ENCODE peak calls at places on chromosomes 4 and X, in seven cellular contexts. One of them, this sample, is unnamed.

GRCh38 chrX:12309733-12310054 is 171.4 kb downstream of the FRMPD4 start:
- DNase-seq in astrocyte: no peak
- DNase-seq in tibial artery: no peak
- DNase-seq in suprapubic skin: no peak
- DNase-seq in fibroblast of mammary gland: no peak
- DNase-seq in epithelial cell of proximal tubule: no peak
- DNase-seq in ascending aorta: no peak
- DNase-seq in this sample: no peak

GRCh38 chr4:10738826-10739489 is 54.4 kb upstream of the CLNK start:
- DNase-seq in ascending aorta: no peak
- DNase-seq in tibial artery: no peak
- DNase-seq in fibroblast of mammary gland: no peak
- DNase-seq in epithelial cell of proximal tubule: no peak
- DNase-seq in astrocyte: peak; percentile 37
- DNase-seq in suprapubic skin: no peak
- DNase-seq in this sample: no peak

GRCh38 chrX:150779367-150779766 is 86.2 kb downstream of the MTMR1 start:
- DNase-seq in suprapubic skin: no peak
- DNase-seq in fibroblast of mammary gland: no peak
- DNase-seq in epithelial cell of proximal tubule: no peak
- DNase-seq in tibial artery: no peak
- DNase-seq in ascending aorta: no peak
- DNase-seq in astrocyte: no peak
- DNase-seq in this sample: no peak

GRCh38 chr4:76896731-76897521 is 1.0 kb downstream of the SOWAHB start:
- DNase-seq in ascending aorta: peak; percentile 65
- DNase-seq in fibroblast of mammary gland: no peak
- DNase-seq in tibial artery: no peak
- DNase-seq in suprapubic skin: no peak
- DNase-seq in astrocyte: peak; percentile 18
- DNase-seq in epithelial cell of proximal tubule: no peak
- DNase-seq in this sample: no peak

GRCh38 chrX:46268429-46268828 is 276.8 kb downstream of the ZNF674 start:
- DNase-seq in fibroblast of mammary gland: peak; percentile 56
- DNase-seq in astrocyte: peak; percentile 69
- DNase-seq in tibial artery: no peak
- DNase-seq in suprapubic skin: no peak
- DNase-seq in ascending aorta: no peak
- DNase-seq in epithelial cell of proximal tubule: peak; percentile 56
- DNase-seq in this sample: peak; percentile 42

GRCh38 chr4:134343661-134344060 is 142.1 kb upstream of the PABPC4L start:
- DNase-seq in ascending aorta: no peak
- DNase-seq in epithelial cell of proximal tubule: peak; percentile 29
- DNase-seq in astrocyte: no peak
- DNase-seq in fibroblast of mammary gland: no peak
- DNase-seq in tibial artery: no peak
- DNase-seq in suprapubic skin: no peak
- DNase-seq in this sample: no peak

GRCh38 chr4:139576219-139576618 is 20.2 kb upstream of the SETD7 start:
- DNase-seq in tibial artery: no peak
- DNase-seq in astrocyte: peak; percentile 78
- DNase-seq in epithelial cell of proximal tubule: no peak
- DNase-seq in fibroblast of mammary gland: no peak
- DNase-seq in suprapubic skin: no peak
- DNase-seq in ascending aorta: no peak
- DNase-seq in this sample: no peak

GRCh38 chr4:182111586-182111985 is 131.6 kb upstream of the TENM3 start:
- DNase-seq in suprapubic skin: no peak
- DNase-seq in fibroblast of mammary gland: no peak
- DNase-seq in astrocyte: no peak
- DNase-seq in tibial artery: no peak
- DNase-seq in ascending aorta: no peak
- DNase-seq in epithelial cell of proximal tubule: peak; percentile 7
- DNase-seq in this sample: no peak

GRCh38 chrX:153057281-153057680 is 1.0 kb downstream of the PNMA3 start:
- DNase-seq in astrocyte: no peak
- DNase-seq in ascending aorta: no peak
- DNase-seq in tibial artery: no peak
- DNase-seq in suprapubic skin: no peak
- DNase-seq in fibroblast of mammary gland: no peak
- DNase-seq in epithelial cell of proximal tubule: no peak
- DNase-seq in this sample: no peak

GRCh38 chrX:68833448-68833805 is 4.6 kb downstream of the EFNB1 start:
- DNase-seq in tibial artery: no peak
- DNase-seq in fibroblast of mammary gland: no peak
- DNase-seq in epithelial cell of proximal tubule: no peak
- DNase-seq in astrocyte: no peak
- DNase-seq in ascending aorta: peak; percentile 39
- DNase-seq in suprapubic skin: peak; percentile 18
- DNase-seq in this sample: no peak

GRCh38 chr4:15653864-15654391 is 1.2 kb downstream of the FBXL5 start:
- DNase-seq in fibroblast of mammary gland: peak; percentile 57
- DNase-seq in ascending aorta: no peak
- DNase-seq in epithelial cell of proximal tubule: no peak
- DNase-seq in astrocyte: peak; percentile 71
- DNase-seq in tibial artery: no peak
- DNase-seq in suprapubic skin: no peak
- DNase-seq in this sample: peak; percentile 79

GRCh38 chr4:186144596-186145569 is 40.4 kb downstream of the FAM149A start:
- DNase-seq in ascending aorta: peak; percentile 85
- DNase-seq in fibroblast of mammary gland: peak; percentile 47
- DNase-seq in astrocyte: peak; percentile 62
- DNase-seq in suprapubic skin: peak; percentile 82
- DNase-seq in epithelial cell of proximal tubule: no peak
- DNase-seq in tibial artery: peak; percentile 63
- DNase-seq in this sample: peak; percentile 52

GRCh38 chr4:153113061-153113837 is 91.0 kb upstream of the TRIM2 start:
- DNase-seq in ascending aorta: no peak
- DNase-seq in astrocyte: peak; percentile 95
- DNase-seq in fibroblast of mammary gland: peak; percentile 50
- DNase-seq in epithelial cell of proximal tubule: peak; percentile 35
- DNase-seq in tibial artery: no peak
- DNase-seq in suprapubic skin: no peak
- DNase-seq in this sample: peak; percentile 61

GRCh38 chr4:81562093-81562492 is 90.4 kb upstream of the RASGEF1B start:
- DNase-seq in suprapubic skin: no peak
- DNase-seq in ascending aorta: no peak
- DNase-seq in tibial artery: no peak
- DNase-seq in fibroblast of mammary gland: no peak
- DNase-seq in astrocyte: no peak
- DNase-seq in epithelial cell of proximal tubule: no peak
- DNase-seq in this sample: no peak

GRCh38 chr4:18556402-18556801 is 534.8 kb upstream of the LCORL start:
- DNase-seq in epithelial cell of proximal tubule: no peak
- DNase-seq in astrocyte: no peak
- DNase-seq in tibial artery: no peak
- DNase-seq in suprapubic skin: no peak
- DNase-seq in fibroblast of mammary gland: no peak
- DNase-seq in ascending aorta: no peak
- DNase-seq in this sample: no peak

GRCh38 chr4:4394644-4395043 is 7.7 kb downstream of the NSG1 start:
- DNase-seq in tibial artery: no peak
- DNase-seq in fibroblast of mammary gland: peak; percentile 10
- DNase-seq in astrocyte: peak; percentile 54
- DNase-seq in ascending aorta: no peak
- DNase-seq in epithelial cell of proximal tubule: peak; percentile 41
- DNase-seq in suprapubic skin: no peak
- DNase-seq in this sample: peak; percentile 57

GRCh38 chrX:57453901-57454300 is 137.9 kb upstream of the ZXDB start:
- DNase-seq in fibroblast of mammary gland: peak; percentile 13
- DNase-seq in tibial artery: no peak
- DNase-seq in epithelial cell of proximal tubule: no peak
- DNase-seq in suprapubic skin: no peak
- DNase-seq in astrocyte: no peak
- DNase-seq in ascending aorta: no peak
- DNase-seq in this sample: peak; percentile 11

GRCh38 chrX:25012793-25013592 is 2.8 kb downstream of the ARX start:
- DNase-seq in ascending aorta: no peak
- DNase-seq in suprapubic skin: no peak
- DNase-seq in epithelial cell of proximal tubule: no peak
- DNase-seq in fibroblast of mammary gland: no peak
- DNase-seq in tibial artery: no peak
- DNase-seq in astrocyte: no peak
- DNase-seq in this sample: no peak

DNA sequence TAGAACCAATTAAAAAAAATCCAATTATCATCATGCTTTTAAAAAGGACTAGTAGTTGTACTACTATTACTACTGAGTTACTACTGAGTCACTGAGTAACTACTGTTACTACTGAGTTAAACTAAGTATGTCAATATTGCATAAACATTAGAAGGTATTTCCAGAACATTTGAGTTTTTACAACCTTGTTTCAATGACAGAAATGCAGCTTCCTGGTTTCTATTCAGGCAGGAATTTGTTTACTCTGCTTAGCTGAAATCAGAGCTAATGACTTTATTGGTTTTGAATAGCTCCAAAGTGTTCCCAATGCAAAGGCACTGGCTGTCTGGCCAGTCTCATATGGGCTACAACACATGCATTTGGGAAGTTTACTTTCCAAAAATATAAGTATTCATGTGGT is 12.1 kb downstream of the RPS6KA6 start:
- DNase-seq in suprapubic skin: no peak
- DNase-seq in ascending aorta: no peak
- DNase-seq in astrocyte: no peak
- DNase-seq in fibroblast of mammary gland: no peak
- DNase-seq in epithelial cell of proximal tubule: no peak
- DNase-seq in tibial artery: no peak
- DNase-seq in this sample: no peak
- H3K4me3 ChIP-seq in suprapubic skin: no peak overlapping the region
- H3K4me3 ChIP-seq in ascending aorta: no peak overlapping the region
- H3K4me3 ChIP-seq in astrocyte: no peak overlapping the region
- H3K4me3 ChIP-seq in fibroblast of mammary gland: no peak overlapping the region
- H3K4me3 ChIP-seq in epithelial cell of proximal tubule: no peak overlapping the region
- H3K4me3 ChIP-seq in tibial artery: no peak overlapping the region
- H3K4me3 ChIP-seq in this sample: no peak overlapping the region

DNA sequence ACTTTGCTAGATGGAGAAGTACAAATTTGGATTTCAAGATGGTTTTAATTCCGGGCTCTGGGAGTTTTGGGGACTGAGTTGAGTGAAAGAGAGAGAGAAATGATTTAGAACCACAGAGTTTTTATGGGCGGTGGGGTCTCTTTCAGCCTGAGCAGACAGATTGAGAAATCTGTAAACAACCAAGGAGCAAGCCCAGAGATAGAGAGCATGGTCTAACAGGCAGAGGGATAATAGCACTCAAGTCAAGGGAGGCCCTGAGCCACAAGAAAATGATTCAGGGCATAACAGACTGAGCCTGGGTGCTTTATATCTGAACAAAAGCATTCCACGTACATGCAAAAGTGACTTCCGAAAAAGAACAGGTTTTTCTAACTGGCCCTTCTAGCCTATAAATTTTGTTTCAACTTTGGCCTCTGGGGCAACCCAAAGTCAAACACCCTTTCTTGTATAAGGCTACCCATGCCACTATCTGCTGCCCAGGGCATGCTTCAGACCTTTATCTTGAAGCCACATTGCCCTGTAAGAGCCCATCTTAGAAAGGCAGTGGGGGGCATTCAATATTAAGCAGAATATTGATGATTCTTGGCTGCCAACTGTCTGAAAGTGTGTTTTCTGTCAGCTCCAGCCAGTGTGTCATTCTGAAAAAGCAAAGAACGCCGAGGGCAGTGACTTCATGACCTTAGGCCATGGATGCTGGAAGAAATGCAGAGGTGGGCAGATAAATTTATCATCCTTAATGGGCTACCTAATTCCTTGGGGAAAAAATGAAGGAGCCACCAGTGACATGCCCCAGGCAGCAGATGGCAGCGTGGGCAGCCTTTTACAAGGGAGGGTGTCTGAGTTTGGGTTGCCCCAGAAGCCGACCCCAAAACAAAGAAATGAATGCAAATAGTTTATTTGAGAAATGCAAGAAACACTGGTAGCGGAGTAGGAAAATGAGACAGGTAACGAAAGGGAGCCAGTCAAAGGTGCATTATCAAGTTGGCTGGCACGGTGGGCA is 637.6 kb downstream of the MID1IP1 start:
- DNase-seq in astrocyte: no peak
- DNase-seq in ascending aorta: no peak
- DNase-seq in epithelial cell of proximal tubule: no peak
- DNase-seq in tibial artery: no peak
- DNase-seq in fibroblast of mammary gland: no peak
- DNase-seq in suprapubic skin: no peak
- DNase-seq in this sample: no peak
- TF ChIP-seq CTCF in astrocyte: no peak
- TF ChIP-seq CTCF in ascending aorta: no peak
- TF ChIP-seq CTCF in epithelial cell of proximal tubule: peak; percentile 44
- TF ChIP-seq CTCF in tibial artery: no peak
- TF ChIP-seq CTCF in fibroblast of mammary gland: no peak
- TF ChIP-seq CTCF in suprapubic skin: no peak
- TF ChIP-seq CTCF in this sample: no peak

GRCh38 chr4:17517664-17518063 is 2.7 kb downstream of the CLRN2 start:
- DNase-seq in ascending aorta: no peak
- DNase-seq in fibroblast of mammary gland: no peak
- DNase-seq in suprapubic skin: no peak
- DNase-seq in epithelial cell of proximal tubule: no peak
- DNase-seq in tibial artery: no peak
- DNase-seq in astrocyte: no peak
- DNase-seq in this sample: no peak

GRCh38 chr4:17512973-17513665 is 1.2 kb upstream of the QDPR start:
- DNase-seq in tibial artery: no peak
- DNase-seq in ascending aorta: no peak
- DNase-seq in suprapubic skin: no peak
- DNase-seq in fibroblast of mammary gland: peak; percentile 30
- DNase-seq in epithelial cell of proximal tubule: no peak
- DNase-seq in astrocyte: no peak
- DNase-seq in this sample: no peak

GRCh38 chr4:17515724-17516407 is 901 bp downstream of the CLRN2 start:
- DNase-seq in astrocyte: no peak
- DNase-seq in fibroblast of mammary gland: no peak
- DNase-seq in tibial artery: no peak
- DNase-seq in suprapubic skin: no peak
- DNase-seq in epithelial cell of proximal tubule: no peak
- DNase-seq in ascending aorta: no peak
- DNase-seq in this sample: no peak

GRCh38 chr4:17514865-17515264 is at the start of gene CLRN2:
- DNase-seq in astrocyte: no peak
- DNase-seq in ascending aorta: no peak
- DNase-seq in fibroblast of mammary gland: no peak
- DNase-seq in suprapubic skin: no peak
- DNase-seq in epithelial cell of proximal tubule: no peak
- DNase-seq in tibial artery: no peak
- DNase-seq in this sample: no peak

DNA sequence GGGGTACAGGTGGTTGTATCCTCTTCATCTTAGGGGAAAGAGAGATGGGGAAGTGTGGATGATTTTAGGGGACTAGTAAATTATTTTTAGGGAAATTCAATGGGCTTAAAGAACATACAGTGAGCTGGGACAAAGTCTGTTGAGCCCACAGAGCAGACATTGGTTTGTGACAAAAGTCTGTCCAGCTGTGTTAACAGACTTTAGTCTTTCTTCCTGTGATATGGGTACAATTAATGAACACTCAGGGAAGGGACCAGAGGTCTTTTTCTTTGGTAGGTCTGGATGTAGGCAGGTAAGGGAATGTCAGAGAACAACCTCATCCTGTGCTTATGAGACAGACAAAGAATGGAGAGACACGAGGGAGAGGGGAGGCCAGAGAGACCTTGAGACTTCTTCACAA is 2.0 kb downstream of the CLRN2 start:
- DNase-seq in epithelial cell of proximal tubule: no peak
- DNase-seq in astrocyte: no peak
- DNase-seq in tibial artery: no peak
- DNase-seq in fibroblast of mammary gland: no peak
- DNase-seq in ascending aorta: no peak
- DNase-seq in suprapubic skin: no peak
- DNase-seq in this sample: no peak
- H3K4me3 ChIP-seq in epithelial cell of proximal tubule: no peak overlapping the region
- H3K4me3 ChIP-seq in astrocyte: no peak overlapping the region
- H3K4me3 ChIP-seq in tibial artery: no peak overlapping the region
- H3K4me3 ChIP-seq in fibroblast of mammary gland: no peak overlapping the region
- H3K4me3 ChIP-seq in ascending aorta: no peak overlapping the region
- H3K4me3 ChIP-seq in suprapubic skin: no peak overlapping the region
- H3K4me3 ChIP-seq in this sample: no peak overlapping the region

GRCh38 chrX:136336623-136337022 is 35.9 kb downstream of the ADGRG4 start:
- DNase-seq in astrocyte: no peak
- DNase-seq in epithelial cell of proximal tubule: no peak
- DNase-seq in tibial artery: no peak
- DNase-seq in suprapubic skin: no peak
- DNase-seq in ascending aorta: no peak
- DNase-seq in fibroblast of mammary gland: peak; percentile 2
- DNase-seq in this sample: peak; percentile 4
- TF ChIP-seq CTCF in astrocyte: peak; percentile 16
- TF ChIP-seq CTCF in epithelial cell of proximal tubule: peak; percentile 29
- TF ChIP-seq CTCF in tibial artery: no peak
- TF ChIP-seq CTCF in suprapubic skin: no peak
- TF ChIP-seq CTCF in ascending aorta: no peak
- TF ChIP-seq CTCF in fibroblast of mammary gland: peak; percentile 42
- TF ChIP-seq CTCF in this sample: peak; percentile 48